ENCODE peak calls at places on chromosomes 11 and 22, in six cellular contexts. C, L, P, W, I and H are unnamed samples.

GRCh38 chr22:30092686-30093085 is 12.4 kb downstream of the HORMAD2 start:
- DNase-seq in C (no peak), L (no peak), P (no peak), W (no peak), I (no peak), H (no peak)

GRCh38 chr11:77104727-77105126 is 2.1 kb downstream of the OMP start:
- DNase-seq in C (no peak), L (no peak), P (no peak), W (no peak), I (no peak), H (no peak)

GRCh38 chr22:24207264-24208011 is 26.2 kb downstream of the SUSD2 start:
- DNase-seq in C (no peak), L (no peak), P (no peak), W (no peak), I (no peak), H (no peak)

GRCh38 chr22:24554316-24555159 is at the start of gene GUCD1:
- DNase-seq in C (peak; percentile 31), L (no peak), P (peak; percentile 24), W (peak; percentile 29), I (no peak), H (peak; percentile 25)

GRCh38 chr11:90556026-90556425 is 333.2 kb upstream of the CHORDC1 start:
- DNase-seq in C (no peak), L (no peak), P (no peak), W (no peak), I (no peak), H (no peak)

GRCh38 chr11:94866231-94866827 is 98.2 kb downstream of the AMOTL1 start:
- DNase-seq in C (no peak), L (no peak), P (no peak), W (no peak), I (no peak), H (no peak)

GRCh38 chr11:123159146-123159857 is 35.7 kb downstream of the CLMP start:
- DNase-seq in C (no peak), L (no peak), P (no peak), W (no peak), I (no peak), H (no peak)

GRCh38 chr22:24703101-24703500 is 71.4 kb downstream of the PIWIL3 start:
- DNase-seq in C (peak; percentile 40), L (peak; percentile 11), P (no peak), W (no peak), I (peak; percentile 65), H (peak; percentile 42)

DNA sequence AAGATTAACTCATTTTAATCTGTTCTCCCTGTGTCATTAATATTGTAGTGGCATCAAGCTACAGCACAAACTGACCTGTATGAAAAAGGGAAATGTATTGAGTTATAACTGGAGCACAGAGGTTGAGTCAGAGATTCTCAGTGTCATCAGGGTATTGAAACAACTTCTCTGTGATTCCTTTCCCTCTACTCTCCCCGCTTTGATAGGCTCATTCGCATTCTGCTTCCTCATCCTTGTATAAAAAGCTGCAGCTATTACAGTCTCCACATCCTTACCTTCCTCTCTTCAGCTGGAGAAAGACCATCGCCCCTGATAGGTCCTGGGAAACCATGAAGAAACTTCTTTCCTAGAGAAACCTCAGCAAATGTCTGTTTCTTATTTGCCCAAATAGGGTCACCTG is 90.0 kb downstream of the BDNF start:
- DNase-seq in C (no peak), L (no peak), P (no peak), W (no peak), I (no peak), H (no peak)
- TF ChIP-seq POLR2A in C (no peak), L (no peak), P (no peak), W (no peak), I (no peak), H (no peak)

GRCh38 chr11:35141538-35141937 is 2.6 kb downstream of the CD44 start:
- DNase-seq in C (peak; percentile 60), L (no peak), P (peak; percentile 85), W (peak; percentile 82), I (peak; percentile 22), H (peak; percentile 34)
- H3K4me3 ChIP-seq in C (peak overlapping the region; percentile 75), L (no peak overlapping the region), P (peak overlapping the region; percentile 65), W (peak overlapping the region; percentile 77), I (no peak overlapping the region), H (no peak overlapping the region)

DNA sequence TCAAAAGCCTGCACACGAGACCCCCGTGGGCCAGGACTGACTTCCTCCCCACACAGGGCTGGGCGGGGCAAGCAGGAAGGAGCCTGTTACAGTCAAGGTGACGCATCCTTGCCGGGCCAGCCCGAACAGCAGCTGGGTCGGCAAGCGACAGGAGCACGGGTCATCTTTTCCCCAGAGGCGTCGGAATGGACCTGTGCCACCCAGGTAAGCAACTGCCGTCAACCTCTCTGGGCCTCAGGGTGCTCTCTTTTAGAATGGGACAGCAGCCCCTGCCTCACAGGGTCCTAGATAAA is at the start of gene CYTH4:
- DNase-seq in C (peak; percentile 70), L (peak; percentile 38), P (no peak), W (peak; percentile 94), I (peak; percentile 47), H (peak; percentile 26)
- TF ChIP-seq POLR2A in C (no peak), L (no peak), P (no peak), W (no peak), I (no peak), H (no peak)

DNA sequence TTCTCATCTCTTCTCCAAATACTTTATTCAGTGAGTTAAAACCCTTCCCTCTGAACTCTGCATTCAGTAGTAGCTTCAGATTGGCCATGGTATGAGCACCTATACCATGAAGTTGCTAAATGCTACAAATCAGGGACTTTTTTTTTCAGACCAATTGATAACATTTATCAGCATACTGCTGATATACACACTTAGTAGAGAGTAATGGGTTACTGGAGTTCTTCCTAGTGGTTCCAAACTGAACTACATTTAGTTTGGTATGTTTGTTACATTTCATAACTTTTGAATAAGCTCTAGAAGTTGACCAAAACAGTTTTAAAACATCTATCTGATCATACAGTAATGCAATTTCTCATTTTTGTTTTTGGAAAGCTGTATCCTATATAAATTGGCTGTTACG is 104.7 kb downstream of the DCDC1 start:
- DNase-seq in C (no peak), L (no peak), P (no peak), W (no peak), I (no peak), H (no peak)
- H3K4me3 ChIP-seq in C (no peak overlapping the region), L (no peak overlapping the region), P (no peak overlapping the region), W (no peak overlapping the region), I (no peak overlapping the region), H (no peak overlapping the region)

GRCh38 chr11:65785329-65786007 is 1.4 kb upstream of the OVOL1 start:
- DNase-seq in C (no peak), L (no peak), P (no peak), W (no peak), I (no peak), H (no peak)

GRCh38 chr11:65787649-65788622 is 1.1 kb downstream of the OVOL1 start:
- DNase-seq in C (peak; percentile 42), L (no peak), P (no peak), W (no peak), I (no peak), H (peak; percentile 42)

GRCh38 chr11:65786008-65786785 is 666 bp upstream of the OVOL1 start:
- DNase-seq in C (peak; percentile 59), L (no peak), P (peak; percentile 50), W (no peak), I (no peak), H (no peak)

GRCh38 chr11:65788801-65789200 is 1.9 kb downstream of the OVOL1 start:
- DNase-seq in C (no peak), L (no peak), P (no peak), W (no peak), I (no peak), H (no peak)

DNA sequence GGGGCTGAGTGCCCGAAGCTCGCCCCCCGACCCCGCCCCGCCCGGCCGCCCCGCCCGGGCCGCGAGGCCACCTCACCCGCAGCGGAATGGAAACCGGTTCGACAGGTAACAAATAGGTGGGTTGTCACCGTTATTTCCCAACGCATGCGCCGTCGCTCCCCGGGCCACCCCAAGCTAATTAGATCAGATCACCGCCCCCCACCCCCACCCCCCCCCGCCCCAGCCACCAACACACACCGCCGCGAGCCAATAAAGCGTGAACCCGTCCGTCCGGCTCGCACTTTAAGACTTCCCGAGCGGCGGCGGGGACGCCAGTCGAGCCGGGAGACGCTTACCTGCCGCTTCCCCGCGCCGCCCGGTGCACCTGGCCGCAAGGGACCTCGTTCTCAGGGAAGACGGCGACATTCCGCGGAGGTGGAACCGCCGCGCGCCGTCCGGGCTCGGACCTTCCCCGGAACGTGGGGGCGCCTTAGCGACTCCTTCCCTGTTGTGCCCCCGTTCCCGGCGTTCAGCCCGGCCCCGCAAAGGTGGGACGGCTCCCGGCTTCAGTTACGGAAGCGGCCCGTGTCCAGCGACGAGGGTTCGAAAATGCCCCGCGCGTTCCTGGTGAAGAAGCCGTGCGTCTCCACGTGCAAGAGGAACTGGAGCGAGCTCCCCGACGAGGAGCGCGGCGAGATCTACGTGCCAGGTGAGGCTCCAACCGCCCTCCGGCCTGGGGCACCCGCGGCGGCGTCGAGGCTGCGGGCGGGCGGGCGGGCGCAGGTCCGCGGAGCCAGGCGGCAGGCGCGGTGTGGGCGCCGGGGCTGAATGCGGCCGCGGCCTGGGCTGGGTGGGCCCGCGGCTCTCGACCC is at the start of gene OVOL1:
- DNase-seq in C (peak; percentile 88), L (no peak), P (peak; percentile 91), W (peak; percentile 53), I (no peak), H (peak; percentile 36)
- TF ChIP-seq POLR2A in C (no peak), L (no peak), P (peak; percentile 75), W (peak; percentile 92), I (no peak), H (no peak)

GRCh38 chr11:57762235-57762866 is 749 bp downstream of the CTNND1 start:
- DNase-seq in C (no peak), L (peak; percentile 46), P (peak; percentile 30), W (no peak), I (no peak), H (peak; percentile 41)

GRCh38 chr11:57758174-57758573 is 3.4 kb upstream of the CTNND1 start:
- DNase-seq in C (no peak), L (no peak), P (no peak), W (no peak), I (no peak), H (no peak)

GRCh38 chr11:57764527-57764926 is 2.9 kb downstream of the CTNND1 start:
- DNase-seq in C (no peak), L (no peak), P (no peak), W (no peak), I (no peak), H (no peak)

GRCh38 chr11:57763568-57763967 is 2.0 kb downstream of the CTNND1 start:
- DNase-seq in C (no peak), L (peak; percentile 54), P (peak; percentile 15), W (no peak), I (no peak), H (no peak)

GRCh38 chr11:57761301-57762234 is at the start of gene CTNND1:
- DNase-seq in C (peak; percentile 89), L (peak; percentile 99), P (peak; percentile 94), W (peak; percentile 48), I (peak; percentile 91), H (peak; percentile 95)
- H3K4me3 ChIP-seq in C (peak within 1 kb of the TSS; percentile 60), L (peak within 1 kb of the TSS; percentile 62), P (peak within 1 kb of the TSS; percentile 69), W (peak within 1 kb of the TSS; percentile 59), I (peak within 1 kb of the TSS; percentile 71), H (peak within 1 kb of the TSS; percentile 63)

DNA sequence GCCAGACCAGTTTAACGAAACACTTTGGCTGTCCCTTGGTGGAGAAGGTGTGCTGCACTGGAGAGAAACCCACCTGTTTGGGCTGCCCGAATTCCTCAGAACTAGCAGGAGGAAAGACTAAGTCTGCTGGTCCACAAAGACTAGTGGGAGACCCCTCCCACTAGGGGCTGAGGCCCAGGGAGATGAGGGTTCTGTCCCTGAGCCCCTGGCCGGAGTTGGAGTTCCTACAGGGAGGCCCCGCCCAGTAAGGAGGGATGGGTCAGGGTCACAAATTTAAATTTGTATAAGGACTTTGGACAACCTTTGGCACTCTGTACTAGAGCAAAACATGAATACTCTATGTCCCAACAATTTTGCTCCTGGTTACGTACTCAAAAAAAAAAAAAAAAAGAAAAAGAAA is 200.8 kb upstream of the C11orf87 start:
- DNase-seq in C (no peak), L (no peak), P (no peak), W (no peak), I (no peak), H (no peak)
- TF ChIP-seq POLR2A in C (no peak), L (no peak), P (no peak), W (no peak), I (no peak), H (no peak)

GRCh38 chr22:19737846-19738663 is 14.7 kb downstream of the GP1BB start:
- DNase-seq in C (no peak), L (no peak), P (no peak), W (no peak), I (no peak), H (no peak)
- H3K4me3 ChIP-seq in C (no peak overlapping the region), L (no peak overlapping the region), P (no peak overlapping the region), W (no peak overlapping the region), I (no peak overlapping the region), H (no peak overlapping the region)